ENCODE peak calls at places on chromosomes 2 and 18, in seven cellular contexts. O is stimulated activated CD4-positive, alpha-beta T cell treated with anti-CD3 and anti-CD28 coated beads, Interleukin-2, amount 100 ng/mL, for 24 hours; Z is activated naive CD4-positive, alpha-beta T cell treated with anti-CD3 and anti-CD28 coated beads for 36 hours; R is mucosa of gallbladder; A is frontal cortex; U is sciatic nerve; E is left cardiac atrium. N is an unnamed sample.

GRCh38 chr18:63439334-63439733 is 17.1 kb upstream of the VPS4B start:
- DNase-seq in Z (peak), U (no peak), A (peak), E (no peak), O (peak), R (peak), N (no peak)

GRCh38 chr2:157698430-157698829 is 69.8 kb upstream of the ACVR1C start:
- DNase-seq in U (no peak), A (no peak), E (no peak), Z (no peak), R (no peak), O (no peak), N (no peak)

GRCh38 chr2:46690825-46691224 is 211.5 kb downstream of the TMEM247 start:
- DNase-seq in Z (no peak), O (no peak), A (no peak), R (no peak), E (no peak), U (no peak), N (no peak)

GRCh38 chr2:188333751-188334524 is 42.3 kb downstream of the GULP1 start:
- DNase-seq in U (no peak), O (no peak), A (peak), E (peak), R (no peak), Z (no peak), N (peak)

GRCh38 chr2:133109772-133110171 is 439.8 kb upstream of the LYPD1 start:
- DNase-seq in O (no peak), E (no peak), R (no peak), Z (no peak), U (no peak), A (no peak), N (no peak)

GRCh38 chr2:88350641-88351601 is 101.6 kb downstream of the FOXI3 start:
- DNase-seq in Z (peak), R (peak), E (peak), U (peak), O (peak), A (peak), N (peak)

GRCh38 chr18:50193796-50194622 is 938 bp downstream of the MYO5B start:
- DNase-seq in O (no peak), E (no peak), R (no peak), Z (peak), U (no peak), A (no peak), N (no peak)

GRCh38 chr2:235029054-235029453 is 77.2 kb downstream of the SH3BP4 start:
- DNase-seq in E (no peak), U (no peak), O (no peak), Z (no peak), R (no peak), A (no peak), N (no peak)

GRCh38 chr18:26771524-26771923 is 94.0 kb downstream of the AQP4 start:
- DNase-seq in A (no peak), U (no peak), E (no peak), R (no peak), O (no peak), Z (no peak), N (no peak)

GRCh38 chr2:11407413-11407812 is 58.5 kb downstream of the E2F6 start:
- DNase-seq in U (no peak), R (no peak), O (no peak), Z (no peak), A (no peak), E (no peak), N (no peak)

GRCh38 chr2:19358242-19359020 is at the start of gene OSR1:
- DNase-seq in A (peak), Z (no peak), R (peak), U (peak), O (peak), E (peak), N (peak)

GRCh38 chr18:67468038-67468437 is 48.5 kb downstream of the DSEL start:
- DNase-seq in A (no peak), R (no peak), E (no peak), Z (no peak), U (no peak), O (no peak), N (no peak)

GRCh38 chr2:212646698-212647097 is 108.1 kb upstream of the ERBB4 start:
- DNase-seq in O (no peak), Z (no peak), U (no peak), E (no peak), A (no peak), R (no peak), N (no peak)

GRCh38 chr18:35935805-35936204 is 36.7 kb upstream of the RMP24 start:
- DNase-seq in Z (no peak), A (no peak), U (no peak), O (no peak), R (no peak), E (no peak), N (no peak)

GRCh38 chr2:159251296-159252173 is 35.0 kb downstream of the WDSUB1 start:
- DNase-seq in R (no peak), Z (no peak), E (no peak), A (no peak), U (no peak), O (no peak), N (no peak)

GRCh38 chr2:71685073-71685848 is 231.9 kb downstream of the DYSF start:
- DNase-seq in R (no peak), E (no peak), O (no peak), U (peak), A (peak), Z (no peak), N (no peak)

GRCh38 chr2:121530210-121530562 is 494 bp upstream of the RNU4ATAC start:
- DNase-seq in U (peak), R (no peak), O (no peak), A (no peak), Z (no peak), E (peak), N (peak)

GRCh38 chr2:211722928-211723327 is 815.7 kb downstream of the ERBB4 start:
- DNase-seq in E (no peak), A (no peak), O (no peak), R (no peak), Z (no peak), U (no peak), N (no peak)

GRCh38 chr2:150465703-150466569 is 21.5 kb downstream of the RND3 start:
- DNase-seq in U (no peak), R (no peak), O (no peak), E (no peak), Z (no peak), A (no peak), N (no peak)

GRCh38 chr18:6015364-6015763 is 120.0 kb upstream of the TMEM200C start:
- DNase-seq in U (no peak), O (no peak), R (no peak), E (no peak), Z (no peak), A (no peak), N (no peak)

GRCh38 chr18:23732439-23732838 is 43.2 kb downstream of the LAMA3 start:
- DNase-seq in E (no peak), O (no peak), R (no peak), Z (no peak), A (no peak), U (no peak), N (no peak)

GRCh38 chr18:70423988-70424387 is 135.1 kb downstream of the SOCS6 start:
- DNase-seq in E (no peak), Z (no peak), R (peak), O (no peak), A (no peak), U (no peak), N (no peak)

GRCh38 chr2:215933141-215933540 is 80.2 kb downstream of the MREG start:
- DNase-seq in A (no peak), O (no peak), U (no peak), R (no peak), E (no peak), Z (no peak), N (no peak)

GRCh38 chr2:157627594-157628281 is 926 bp downstream of the ACVR1C start:
- DNase-seq in O (peak), R (no peak), A (peak), U (no peak), Z (peak), E (no peak), N (no peak)

GRCh38 chr2:232219496-232219870 is 159.1 kb upstream of the ALPP start:
- DNase-seq in U (no peak), A (no peak), E (no peak), R (no peak), O (no peak), Z (no peak), N (no peak)

GRCh38 chr18:45774065-45774521 is 50.1 kb downstream of the SLC14A1 start:
- DNase-seq in A (no peak), Z (no peak), U (no peak), E (no peak), R (no peak), O (no peak), N (no peak)

GRCh38 chr2:24878341-24878740 is 41.7 kb downstream of the ADCY3 start:
- DNase-seq in U (no peak), R (no peak), Z (no peak), A (no peak), O (no peak), E (no peak), N (no peak)

GRCh38 chr2:101533611-101534601 is 59.0 kb upstream of the RFX8 start:
- DNase-seq in A (peak), O (no peak), R (no peak), U (no peak), E (peak), Z (no peak), N (peak)

N was measured in heart right ventricle.